ENCODE peak calls at places on chromosome 1, in six cellular contexts. One of them, this sample, is unnamed.

GRCh38 chr1:90671736-90672135 is 45.4 kb downstream of the BARHL2 start:
- DNase-seq in hippocampal formation: no peak
- DNase-seq in NCI-H774: no peak
- DNase-seq in NCI-H1105 treated with DMSO at 0.1 percent for 48 hours: no peak
- DNase-seq in neuronal stem cell: no peak
- DNase-seq in GM20000: no peak
- DNase-seq in this sample: no peak

GRCh38 chr1:29499101-29499650 is 262.9 kb downstream of the PTPRU start:
- DNase-seq in NCI-H1105 treated with DMSO at 0.1 percent for 48 hours: no peak
- DNase-seq in hippocampal formation: no peak
- DNase-seq in neuronal stem cell: no peak
- DNase-seq in GM20000: no peak
- DNase-seq in NCI-H774: no peak
- DNase-seq in this sample: no peak

GRCh38 chr1:95117207-95118018 is at the start of gene TLCD4:
- DNase-seq in NCI-H1105 treated with DMSO at 0.1 percent for 48 hours: peak; percentile 73
- DNase-seq in hippocampal formation: peak; percentile 66
- DNase-seq in NCI-H774: peak; percentile 46
- DNase-seq in neuronal stem cell: peak; percentile 72
- DNase-seq in GM20000: peak; percentile 70
- DNase-seq in this sample: peak; percentile 58

GRCh38 chr1:36703526-36704208 is 221.0 kb upstream of the CSF3R start:
- DNase-seq in NCI-H1105 treated with DMSO at 0.1 percent for 48 hours: peak; percentile 78
- DNase-seq in NCI-H774: peak; percentile 94
- DNase-seq in neuronal stem cell: peak; percentile 75
- DNase-seq in hippocampal formation: peak; percentile 80
- DNase-seq in GM20000: peak; percentile 81
- DNase-seq in this sample: peak; percentile 84

GRCh38 chr1:11833497-11833896 is 14.1 kb downstream of the NPPA start:
- DNase-seq in neuronal stem cell: no peak
- DNase-seq in NCI-H1105 treated with DMSO at 0.1 percent for 48 hours: no peak
- DNase-seq in GM20000: no peak
- DNase-seq in NCI-H774: no peak
- DNase-seq in hippocampal formation: no peak
- DNase-seq in this sample: no peak

GRCh38 chr1:93628682-93629081 is 53.0 kb downstream of the BCAR3 start:
- DNase-seq in hippocampal formation: no peak
- DNase-seq in NCI-H774: no peak
- DNase-seq in GM20000: no peak
- DNase-seq in NCI-H1105 treated with DMSO at 0.1 percent for 48 hours: no peak
- DNase-seq in neuronal stem cell: no peak
- DNase-seq in this sample: no peak

GRCh38 chr1:233326995-233327937 is at the start of gene MAP3K21:
- DNase-seq in NCI-H1105 treated with DMSO at 0.1 percent for 48 hours: peak; percentile 75
- DNase-seq in neuronal stem cell: peak; percentile 59
- DNase-seq in GM20000: peak; percentile 91
- DNase-seq in NCI-H774: peak; percentile 97
- DNase-seq in hippocampal formation: peak; percentile 56
- DNase-seq in this sample: peak; percentile 85

GRCh38 chr1:115534106-115534505 is 107.7 kb upstream of the VANGL1 start:
- DNase-seq in NCI-H774: no peak
- DNase-seq in hippocampal formation: no peak
- DNase-seq in neuronal stem cell: no peak
- DNase-seq in NCI-H1105 treated with DMSO at 0.1 percent for 48 hours: no peak
- DNase-seq in GM20000: no peak
- DNase-seq in this sample: no peak

GRCh38 chr1:214372092-214372491 is 91.1 kb downstream of the SMYD2 start:
- DNase-seq in NCI-H1105 treated with DMSO at 0.1 percent for 48 hours: no peak
- DNase-seq in neuronal stem cell: no peak
- DNase-seq in hippocampal formation: no peak
- DNase-seq in NCI-H774: no peak
- DNase-seq in GM20000: no peak
- DNase-seq in this sample: no peak

GRCh38 chr1:55500601-55501000 is 285.4 kb upstream of the USP24 start:
- DNase-seq in NCI-H1105 treated with DMSO at 0.1 percent for 48 hours: no peak
- DNase-seq in GM20000: no peak
- DNase-seq in NCI-H774: no peak
- DNase-seq in hippocampal formation: no peak
- DNase-seq in neuronal stem cell: no peak
- DNase-seq in this sample: no peak

GRCh38 chr1:193355654-193356053 is 169.2 kb upstream of the B3GALT2 start:
- DNase-seq in GM20000: no peak
- DNase-seq in NCI-H774: no peak
- DNase-seq in neuronal stem cell: no peak
- DNase-seq in hippocampal formation: no peak
- DNase-seq in NCI-H1105 treated with DMSO at 0.1 percent for 48 hours: no peak
- DNase-seq in this sample: no peak

GRCh38 chr1:74508449-74508848 is 4.0 kb downstream of the LRRC53 start:
- DNase-seq in NCI-H774: no peak
- DNase-seq in NCI-H1105 treated with DMSO at 0.1 percent for 48 hours: no peak
- DNase-seq in neuronal stem cell: no peak
- DNase-seq in GM20000: no peak
- DNase-seq in hippocampal formation: no peak
- DNase-seq in this sample: no peak

GRCh38 chr1:160081261-160081936 is at the start of gene KCNJ9:
- DNase-seq in neuronal stem cell: no peak
- DNase-seq in GM20000: no peak
- DNase-seq in NCI-H1105 treated with DMSO at 0.1 percent for 48 hours: peak; percentile 30
- DNase-seq in NCI-H774: no peak
- DNase-seq in hippocampal formation: peak; percentile 76
- DNase-seq in this sample: peak; percentile 25

GRCh38 chr1:152110860-152111514 is 4.3 kb downstream of the TCHH start:
- DNase-seq in neuronal stem cell: peak; percentile 20
- DNase-seq in GM20000: no peak
- DNase-seq in hippocampal formation: no peak
- DNase-seq in NCI-H774: peak; percentile 38
- DNase-seq in NCI-H1105 treated with DMSO at 0.1 percent for 48 hours: peak; percentile 85
- DNase-seq in this sample: no peak

GRCh38 chr1:108851567-108851966 is 5.3 kb downstream of the AKNAD1 start:
- DNase-seq in neuronal stem cell: no peak
- DNase-seq in hippocampal formation: no peak
- DNase-seq in GM20000: no peak
- DNase-seq in NCI-H774: no peak
- DNase-seq in NCI-H1105 treated with DMSO at 0.1 percent for 48 hours: no peak
- DNase-seq in this sample: no peak

GRCh38 chr1:231265379-231265778 is 24.4 kb downstream of the GNPAT start:
- DNase-seq in NCI-H1105 treated with DMSO at 0.1 percent for 48 hours: no peak
- DNase-seq in hippocampal formation: no peak
- DNase-seq in NCI-H774: peak; percentile 3
- DNase-seq in neuronal stem cell: no peak
- DNase-seq in GM20000: no peak
- DNase-seq in this sample: no peak

GRCh38 chr1:226871636-226872327 is 1.4 kb downstream of the PSEN2 start:
- DNase-seq in GM20000: no peak
- DNase-seq in neuronal stem cell: no peak
- DNase-seq in hippocampal formation: no peak
- DNase-seq in NCI-H1105 treated with DMSO at 0.1 percent for 48 hours: no peak
- DNase-seq in NCI-H774: no peak
- DNase-seq in this sample: no peak

GRCh38 chr1:220783453-220783852 is 3.3 kb upstream of the MTARC1 start:
- DNase-seq in GM20000: no peak
- DNase-seq in NCI-H774: no peak
- DNase-seq in neuronal stem cell: no peak
- DNase-seq in NCI-H1105 treated with DMSO at 0.1 percent for 48 hours: no peak
- DNase-seq in hippocampal formation: no peak
- DNase-seq in this sample: no peak

GRCh38 chr1:79004916-79005315 is 1.6 kb downstream of the ADGRL4 start:
- DNase-seq in hippocampal formation: no peak
- DNase-seq in NCI-H774: no peak
- DNase-seq in GM20000: no peak
- DNase-seq in NCI-H1105 treated with DMSO at 0.1 percent for 48 hours: no peak
- DNase-seq in neuronal stem cell: no peak
- DNase-seq in this sample: no peak

GRCh38 chr1:24927886-24928630 is 2.0 kb downstream of the RUNX3 start:
- DNase-seq in hippocampal formation: no peak
- DNase-seq in GM20000: no peak
- DNase-seq in NCI-H1105 treated with DMSO at 0.1 percent for 48 hours: no peak
- DNase-seq in neuronal stem cell: peak; percentile 46
- DNase-seq in NCI-H774: no peak
- DNase-seq in this sample: no peak

GRCh38 chr1:217009376-217009775 is 286.1 kb upstream of the ESRRG start:
- DNase-seq in NCI-H1105 treated with DMSO at 0.1 percent for 48 hours: no peak
- DNase-seq in neuronal stem cell: no peak
- DNase-seq in NCI-H774: no peak
- DNase-seq in GM20000: no peak
- DNase-seq in hippocampal formation: no peak
- DNase-seq in this sample: no peak

GRCh38 chr1:51072040-51072439 is 30.0 kb upstream of the C1orf185 start:
- DNase-seq in NCI-H774: no peak
- DNase-seq in neuronal stem cell: no peak
- DNase-seq in GM20000: no peak
- DNase-seq in NCI-H1105 treated with DMSO at 0.1 percent for 48 hours: no peak
- DNase-seq in hippocampal formation: no peak
- DNase-seq in this sample: no peak

GRCh38 chr1:44146536-44147361 is 5.3 kb upstream of the KLF18 start:
- DNase-seq in neuronal stem cell: no peak
- DNase-seq in hippocampal formation: no peak
- DNase-seq in NCI-H774: no peak
- DNase-seq in GM20000: no peak
- DNase-seq in NCI-H1105 treated with DMSO at 0.1 percent for 48 hours: no peak
- DNase-seq in this sample: no peak

GRCh38 chr1:226181996-226182714 is 4.4 kb downstream of the ACBD3 start:
- DNase-seq in hippocampal formation: no peak
- DNase-seq in GM20000: peak; percentile 34
- DNase-seq in NCI-H1105 treated with DMSO at 0.1 percent for 48 hours: no peak
- DNase-seq in NCI-H774: no peak
- DNase-seq in neuronal stem cell: no peak
- DNase-seq in this sample: no peak

GRCh38 chr1:54857741-54858665 is 29.0 kb downstream of the DHCR24 start:
- DNase-seq in hippocampal formation: no peak
- DNase-seq in neuronal stem cell: no peak
- DNase-seq in GM20000: no peak
- DNase-seq in NCI-H774: no peak
- DNase-seq in NCI-H1105 treated with DMSO at 0.1 percent for 48 hours: no peak
- DNase-seq in this sample: no peak

GRCh38 chr1:18581420-18581880 is 49.2 kb upstream of the PAX7 start:
- DNase-seq in neuronal stem cell: no peak
- DNase-seq in NCI-H1105 treated with DMSO at 0.1 percent for 48 hours: peak; percentile 21
- DNase-seq in NCI-H774: no peak
- DNase-seq in GM20000: peak; percentile 65
- DNase-seq in hippocampal formation: no peak
- DNase-seq in this sample: peak; percentile 9

GRCh38 chr1:179821524-179821923 is 56.1 kb downstream of the TOR1AIP2 start:
- DNase-seq in GM20000: no peak
- DNase-seq in NCI-H774: no peak
- DNase-seq in hippocampal formation: no peak
- DNase-seq in neuronal stem cell: no peak
- DNase-seq in NCI-H1105 treated with DMSO at 0.1 percent for 48 hours: no peak
- DNase-seq in this sample: no peak

GRCh38 chr1:75733661-75734060 is 9.2 kb downstream of the ACADM start:
- DNase-seq in NCI-H774: no peak
- DNase-seq in NCI-H1105 treated with DMSO at 0.1 percent for 48 hours: no peak
- DNase-seq in neuronal stem cell: no peak
- DNase-seq in GM20000: no peak
- DNase-seq in hippocampal formation: no peak
- DNase-seq in this sample: no peak

GRCh38 chr1:109274533-109275476 is 8.1 kb downstream of the PSRC1 start:
- DNase-seq in hippocampal formation: no peak
- DNase-seq in neuronal stem cell: no peak
- DNase-seq in NCI-H774: peak; percentile 9
- DNase-seq in NCI-H1105 treated with DMSO at 0.1 percent for 48 hours: no peak
- DNase-seq in GM20000: no peak
- DNase-seq in this sample: peak; percentile 58

GRCh38 chr1:48552903-48553626 is 81.1 kb upstream of the SPATA6 start:
- DNase-seq in NCI-H774: no peak
- DNase-seq in GM20000: no peak
- DNase-seq in hippocampal formation: no peak
- DNase-seq in neuronal stem cell: no peak
- DNase-seq in NCI-H1105 treated with DMSO at 0.1 percent for 48 hours: no peak
- DNase-seq in this sample: no peak

GRCh38 chr1:199394856-199395255 is 632.7 kb upstream of the NR5A2 start:
- DNase-seq in NCI-H1105 treated with DMSO at 0.1 percent for 48 hours: peak; percentile 40
- DNase-seq in neuronal stem cell: no peak
- DNase-seq in NCI-H774: no peak
- DNase-seq in GM20000: no peak
- DNase-seq in hippocampal formation: no peak
- DNase-seq in this sample: no peak

GRCh38 chr1:153961421-153961820 is 1.9 kb downstream of the SLC39A1 start:
- DNase-seq in neuronal stem cell: no peak
- DNase-seq in NCI-H1105 treated with DMSO at 0.1 percent for 48 hours: no peak
- DNase-seq in GM20000: no peak
- DNase-seq in hippocampal formation: no peak
- DNase-seq in NCI-H774: no peak
- DNase-seq in this sample: no peak

GRCh38 chr1:3858231-3858981 is 1.1 kb downstream of the DFFB start:
- DNase-seq in NCI-H774: no peak
- DNase-seq in hippocampal formation: peak; percentile 18
- DNase-seq in GM20000: no peak
- DNase-seq in neuronal stem cell: no peak
- DNase-seq in NCI-H1105 treated with DMSO at 0.1 percent for 48 hours: peak; percentile 1
- DNase-seq in this sample: peak; percentile 54

GRCh38 chr1:93238425-93238824 is 57.9 kb downstream of the CCDC18 start:
- DNase-seq in neuronal stem cell: no peak
- DNase-seq in hippocampal formation: no peak
- DNase-seq in NCI-H774: peak; percentile 6
- DNase-seq in NCI-H1105 treated with DMSO at 0.1 percent for 48 hours: no peak
- DNase-seq in GM20000: no peak
- DNase-seq in this sample: peak; percentile 12

GRCh38 chr1:42369471-42369870 is 11.1 kb upstream of the RIMKLA start:
- DNase-seq in hippocampal formation: no peak
- DNase-seq in GM20000: no peak
- DNase-seq in neuronal stem cell: no peak
- DNase-seq in NCI-H1105 treated with DMSO at 0.1 percent for 48 hours: no peak
- DNase-seq in NCI-H774: no peak
- DNase-seq in this sample: no peak